ENCODE peak calls at places on chromosome 4, in six cellular contexts. W, Y, J, F, N and B are unnamed samples.

GRCh38 chr4:182929296-182929695 is 12.1 kb upstream of the DCTD start:
- DNase-seq in W (no peak), Y (no peak), J (no peak), F (no peak), N (no peak), B (no peak)

GRCh38 chr4:173211838-173212237 is 43.2 kb downstream of the GALNT7 start:
- DNase-seq in W (no peak), Y (no peak), J (no peak), F (no peak), N (no peak), B (peak; percentile 35)

GRCh38 chr4:165382640-165383039 is 3.8 kb downstream of the CPE start:
- DNase-seq in W (no peak), Y (no peak), J (peak; percentile 3), F (no peak), N (no peak), B (no peak)

GRCh38 chr4:26522478-26522877 is 32.2 kb upstream of the CCKAR start:
- DNase-seq in W (no peak), Y (no peak), J (no peak), F (no peak), N (no peak), B (no peak)

GRCh38 chr4:107970063-107970798 is 19.5 kb upstream of the HADH start:
- DNase-seq in W (no peak), Y (no peak), J (no peak), F (no peak), N (no peak), B (no peak)

GRCh38 chr4:10620935-10621488 is 63.6 kb downstream of the CLNK start:
- DNase-seq in W (no peak), Y (no peak), J (no peak), F (no peak), N (no peak), B (no peak)

GRCh38 chr4:27123050-27123768 is 262.6 kb downstream of the STIM2 start:
- DNase-seq in W (no peak), Y (peak; percentile 88), J (peak; percentile 82), F (peak; percentile 80), N (no peak), B (no peak)

GRCh38 chr4:87042986-87043820 is 108.4 kb downstream of the AFF1 start:
- DNase-seq in W (no peak), Y (no peak), J (peak; percentile 59), F (no peak), N (no peak), B (no peak)

GRCh38 chr4:1578968-1579833 is 104.9 kb downstream of the FAM53A start:
- DNase-seq in W (peak; percentile 83), Y (peak; percentile 88), J (peak; percentile 85), F (no peak), N (peak; percentile 81), B (peak; percentile 17)

GRCh38 chr4:115927382-115927781 is 814.0 kb upstream of the NDST4 start:
- DNase-seq in W (no peak), Y (no peak), J (no peak), F (no peak), N (no peak), B (no peak)

GRCh38 chr4:175035907-175036306 is 117.7 kb downstream of the ADAM29 start:
- DNase-seq in W (no peak), Y (no peak), J (no peak), F (no peak), N (no peak), B (no peak)

GRCh38 chr4:109079177-109079576 is 223.3 kb downstream of the COL25A1 start:
- DNase-seq in W (no peak), Y (no peak), J (no peak), F (no peak), N (no peak), B (no peak)

GRCh38 chr4:99159699-99160098 is 15.6 kb upstream of the ADH4 start:
- DNase-seq in W (no peak), Y (no peak), J (no peak), F (no peak), N (no peak), B (no peak)

DNA sequence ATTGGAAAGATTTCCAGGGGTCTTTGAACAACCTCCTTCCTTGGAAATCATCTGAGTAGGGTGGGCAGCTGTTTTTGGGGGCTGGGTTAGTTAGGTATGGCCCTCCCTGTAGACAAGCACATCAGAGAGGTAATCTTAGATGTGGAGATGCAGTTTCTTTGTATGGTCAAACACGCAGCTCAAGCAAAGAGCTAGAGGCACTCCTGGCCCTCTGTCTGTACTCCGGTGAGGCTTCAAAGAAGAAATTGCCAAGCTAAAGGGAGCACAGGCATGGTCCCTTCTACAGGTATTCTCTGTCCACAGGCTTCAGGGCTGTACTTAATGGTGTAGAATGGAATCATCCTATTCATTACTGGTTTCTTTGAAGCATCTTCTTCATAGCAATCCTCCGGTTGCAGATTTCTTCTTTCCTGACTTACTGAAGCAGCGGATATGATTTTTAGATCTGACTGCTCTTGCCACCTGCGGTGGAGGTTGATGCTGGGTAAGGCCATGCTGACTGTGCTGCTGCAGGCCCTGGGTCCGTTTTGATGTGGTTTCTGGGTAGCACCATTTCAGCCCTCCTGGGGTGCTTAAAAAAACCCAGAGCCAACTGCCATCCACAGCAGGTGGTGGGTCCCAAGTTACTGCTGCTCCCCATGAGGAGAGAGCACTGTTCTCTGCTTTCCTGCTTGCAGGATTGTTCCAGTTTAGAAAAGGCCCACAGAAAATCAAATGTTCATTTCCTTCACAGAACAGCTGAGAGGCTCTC is 318.9 kb upstream of the GATB start:
- DNase-seq in W (no peak), Y (no peak), J (no peak), F (no peak), N (no peak), B (no peak)
- H3K9me3 ChIP-seq in W (no peaks in the 10 kb centered on the region), Y (no peaks in the 10 kb centered on the region), J (no peaks in the 10 kb centered on the region), F (no peaks in the 10 kb centered on the region), N (no peaks in the 10 kb centered on the region), B (no peaks in the 10 kb centered on the region)

GRCh38 chr4:154495867-154496266 is 4.3 kb upstream of the DCHS2 start:
- DNase-seq in W (no peak), Y (no peak), J (no peak), F (no peak), N (no peak), B (no peak)
- H3K27me3 ChIP-seq in W (peaks cover 41% of the 10 kb centered on the region), Y (peaks cover 55% of the 10 kb centered on the region), J (peaks cover 49% of the 10 kb centered on the region), F (peaks cover 5% of the 10 kb centered on the region), N (no peaks in the 10 kb centered on the region), B (no peaks in the 10 kb centered on the region)

GRCh38 chr4:54230479-54231418 is 1.7 kb downstream of the PDGFRA start:
- DNase-seq in W (peak; percentile 70), Y (peak; percentile 79), J (peak; percentile 49), F (no peak), N (peak; percentile 60), B (no peak)
- H3K9me3 ChIP-seq in W (no peaks in the 10 kb centered on the region), Y (no peaks in the 10 kb centered on the region), J (no peaks in the 10 kb centered on the region), F (no peaks in the 10 kb centered on the region), N (no peaks in the 10 kb centered on the region), B (no peaks in the 10 kb centered on the region)

GRCh38 chr4:4870493-4871266 is 11.2 kb downstream of the MSX1 start:
- DNase-seq in W (no peak), Y (no peak), J (no peak), F (no peak), N (no peak), B (no peak)

GRCh38 chr4:4869731-4870483 is 10.4 kb downstream of the MSX1 start:
- DNase-seq in W (no peak), Y (peak; percentile 77), J (peak; percentile 74), F (no peak), N (no peak), B (no peak)

GRCh38 chr4:4871267-4872147 is 12.0 kb downstream of the MSX1 start:
- DNase-seq in W (no peak), Y (peak; percentile 71), J (peak; percentile 55), F (no peak), N (no peak), B (no peak)

GRCh38 chr4:4874254-4874653 is 14.8 kb downstream of the MSX1 start:
- DNase-seq in W (no peak), Y (no peak), J (no peak), F (no peak), N (no peak), B (no peak)

GRCh38 chr4:4872148-4872903 is 12.9 kb downstream of the MSX1 start:
- DNase-seq in W (no peak), Y (peak; percentile 89), J (peak; percentile 85), F (no peak), N (no peak), B (no peak)
- H3K27me3 ChIP-seq in W (peaks cover 97% of the 10 kb centered on the region), Y (peaks cover 88% of the 10 kb centered on the region), J (peaks cover 100% of the 10 kb centered on the region), F (peaks cover 84% of the 10 kb centered on the region), N (peaks cover 6% of the 10 kb centered on the region), B (peaks cover 47% of the 10 kb centered on the region)

GRCh38 chr4:478373-478772 is 20.6 kb downstream of the ZNF721 start:
- DNase-seq in W (no peak), Y (no peak), J (no peak), F (no peak), N (no peak), B (no peak)

GRCh38 chr4:476501-476900 is 22.5 kb downstream of the ZNF721 start:
- DNase-seq in W (no peak), Y (no peak), J (no peak), F (no peak), N (no peak), B (no peak)

GRCh38 chr4:475962-476361 is 23.0 kb downstream of the ZNF721 start:
- DNase-seq in W (no peak), Y (no peak), J (no peak), F (no peak), N (no peak), B (no peak)

GRCh38 chr4:473575-474457 is 25.1 kb downstream of the ZNF721 start:
- DNase-seq in W (peak; percentile 95), Y (peak; percentile 98), J (peak; percentile 98), F (peak; percentile 98), N (peak; percentile 93), B (peak; percentile 98)

DNA sequence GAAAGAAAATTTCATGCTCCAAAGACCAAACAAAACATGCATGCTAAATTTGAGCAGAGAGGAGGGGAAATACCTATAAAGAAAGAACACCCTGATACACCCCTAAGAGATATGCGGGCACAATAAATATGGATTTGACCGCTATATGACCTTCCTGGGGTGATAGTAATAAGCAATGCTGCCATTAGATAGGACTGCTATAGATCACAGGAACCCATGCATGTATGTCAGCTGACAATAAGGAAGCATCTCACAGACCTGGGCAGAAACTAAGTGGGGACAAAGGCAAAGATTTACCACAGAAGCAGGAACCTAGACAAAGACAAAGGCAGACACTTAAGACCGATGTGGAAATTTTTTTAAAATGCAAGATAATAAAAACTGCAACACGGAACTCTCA is 21.3 kb downstream of the ZNF721 start:
- DNase-seq in W (no peak), Y (no peak), J (no peak), F (no peak), N (no peak), B (no peak)
- H3K9me3 ChIP-seq in W (no peaks in the 10 kb centered on the region), Y (peaks cover 6% of the 10 kb centered on the region), J (no peaks in the 10 kb centered on the region), F (no peaks in the 10 kb centered on the region), N (no peaks in the 10 kb centered on the region), B (no peaks in the 10 kb centered on the region)

GRCh38 chr4:110612631-110613269 is 10.1 kb downstream of the PITX2 start:
- DNase-seq in W (no peak), Y (peak; percentile 64), J (no peak), F (no peak), N (no peak), B (no peak)
- H3K27me3 ChIP-seq in W (peaks cover 86% of the 10 kb centered on the region), Y (no peaks in the 10 kb centered on the region), J (peaks cover 75% of the 10 kb centered on the region), F (peaks cover 43% of the 10 kb centered on the region), N (no peaks in the 10 kb centered on the region), B (peaks cover 43% of the 10 kb centered on the region)